ENCODE peak calls at places on chromosome 4, in six cellular contexts. One of them, this sample, is unnamed.

GRCh38 chr4:113539408-113539807 is 222.1 kb downstream of the CAMK2D start:
- DNase-seq in astrocyte of the hippocampus: peak
- DNase-seq in coronary artery: no peak
- DNase-seq in iris pigment epithelial cell: peak
- DNase-seq in GM23248: peak
- DNase-seq in activated T-cell treated with anti-CD3 and anti-CD28 coated beads for 1 hour: no peak
- DNase-seq in this sample: peak

GRCh38 chr4:37562592-37562991 is 123.6 kb downstream of the RELL1 start:
- DNase-seq in astrocyte of the hippocampus: no peak
- DNase-seq in coronary artery: no peak
- DNase-seq in iris pigment epithelial cell: peak
- DNase-seq in GM23248: peak
- DNase-seq in activated T-cell treated with anti-CD3 and anti-CD28 coated beads for 1 hour: no peak
- DNase-seq in this sample: no peak

GRCh38 chr4:56995525-56995924 is 16.8 kb downstream of the POLR2B start:
- DNase-seq in astrocyte of the hippocampus: peak
- DNase-seq in coronary artery: no peak
- DNase-seq in iris pigment epithelial cell: peak
- DNase-seq in GM23248: peak
- DNase-seq in activated T-cell treated with anti-CD3 and anti-CD28 coated beads for 1 hour: no peak
- DNase-seq in this sample: peak

GRCh38 chr4:153535735-153536494 is 69.8 kb downstream of the TMEM131L start:
- DNase-seq in astrocyte of the hippocampus: peak
- DNase-seq in coronary artery: no peak
- DNase-seq in iris pigment epithelial cell: no peak
- DNase-seq in GM23248: peak
- DNase-seq in activated T-cell treated with anti-CD3 and anti-CD28 coated beads for 1 hour: no peak
- DNase-seq in this sample: no peak

GRCh38 chr4:148445071-148445902 is 3.1 kb upstream of the NR3C2 start:
- DNase-seq in astrocyte of the hippocampus: peak
- DNase-seq in coronary artery: peak
- DNase-seq in iris pigment epithelial cell: no peak
- DNase-seq in GM23248: peak
- DNase-seq in activated T-cell treated with anti-CD3 and anti-CD28 coated beads for 1 hour: peak
- DNase-seq in this sample: peak

GRCh38 chr4:127239902-127240575 is 392.7 kb upstream of the INTU start:
- DNase-seq in astrocyte of the hippocampus: no peak
- DNase-seq in coronary artery: no peak
- DNase-seq in iris pigment epithelial cell: no peak
- DNase-seq in GM23248: no peak
- DNase-seq in activated T-cell treated with anti-CD3 and anti-CD28 coated beads for 1 hour: no peak
- DNase-seq in this sample: peak

GRCh38 chr4:150235795-150236385 is 157.6 kb downstream of the DCLK2 start:
- DNase-seq in astrocyte of the hippocampus: peak
- DNase-seq in coronary artery: no peak
- DNase-seq in iris pigment epithelial cell: peak
- DNase-seq in GM23248: no peak
- DNase-seq in activated T-cell treated with anti-CD3 and anti-CD28 coated beads for 1 hour: no peak
- DNase-seq in this sample: peak

GRCh38 chr4:66574145-66574978 is 904.1 kb upstream of the EPHA5 start:
- DNase-seq in astrocyte of the hippocampus: peak
- DNase-seq in coronary artery: no peak
- DNase-seq in iris pigment epithelial cell: peak
- DNase-seq in GM23248: no peak
- DNase-seq in activated T-cell treated with anti-CD3 and anti-CD28 coated beads for 1 hour: no peak
- DNase-seq in this sample: peak

GRCh38 chr4:70183168-70183939 is 12.2 kb upstream of the ODAM start:
- DNase-seq in astrocyte of the hippocampus: peak
- DNase-seq in coronary artery: no peak
- DNase-seq in iris pigment epithelial cell: peak
- DNase-seq in GM23248: peak
- DNase-seq in activated T-cell treated with anti-CD3 and anti-CD28 coated beads for 1 hour: no peak
- DNase-seq in this sample: peak

GRCh38 chr4:87451537-87451936 is 29.2 kb downstream of the NUDT9 start:
- DNase-seq in astrocyte of the hippocampus: no peak
- DNase-seq in coronary artery: no peak
- DNase-seq in iris pigment epithelial cell: no peak
- DNase-seq in GM23248: no peak
- DNase-seq in activated T-cell treated with anti-CD3 and anti-CD28 coated beads for 1 hour: no peak
- DNase-seq in this sample: no peak

GRCh38 chr4:164937576-164938270 is 39.7 kb downstream of the TRIM61 start:
- DNase-seq in astrocyte of the hippocampus: no peak
- DNase-seq in coronary artery: no peak
- DNase-seq in iris pigment epithelial cell: peak
- DNase-seq in GM23248: peak
- DNase-seq in activated T-cell treated with anti-CD3 and anti-CD28 coated beads for 1 hour: no peak
- DNase-seq in this sample: peak

GRCh38 chr4:86921608-86922252 is 13.1 kb upstream of the AFF1 start:
- DNase-seq in astrocyte of the hippocampus: no peak
- DNase-seq in coronary artery: no peak
- DNase-seq in iris pigment epithelial cell: peak
- DNase-seq in GM23248: peak
- DNase-seq in activated T-cell treated with anti-CD3 and anti-CD28 coated beads for 1 hour: no peak
- DNase-seq in this sample: peak

GRCh38 chr4:13933163-13933562 is 305.6 kb upstream of the BOD1L1 start:
- DNase-seq in astrocyte of the hippocampus: peak
- DNase-seq in coronary artery: no peak
- DNase-seq in iris pigment epithelial cell: peak
- DNase-seq in GM23248: peak
- DNase-seq in activated T-cell treated with anti-CD3 and anti-CD28 coated beads for 1 hour: no peak
- DNase-seq in this sample: peak

GRCh38 chr4:165766018-165766417 is 107.0 kb upstream of the TLL1 start:
- DNase-seq in astrocyte of the hippocampus: no peak
- DNase-seq in coronary artery: no peak
- DNase-seq in iris pigment epithelial cell: no peak
- DNase-seq in GM23248: no peak
- DNase-seq in activated T-cell treated with anti-CD3 and anti-CD28 coated beads for 1 hour: no peak
- DNase-seq in this sample: no peak

GRCh38 chr4:9703391-9703790 is 78.0 kb upstream of the DRD5 start:
- DNase-seq in astrocyte of the hippocampus: peak
- DNase-seq in coronary artery: no peak
- DNase-seq in iris pigment epithelial cell: peak
- DNase-seq in GM23248: peak
- DNase-seq in activated T-cell treated with anti-CD3 and anti-CD28 coated beads for 1 hour: peak
- DNase-seq in this sample: peak

GRCh38 chr4:30802622-30803323 is 82.6 kb downstream of the PCDH7 start:
- DNase-seq in astrocyte of the hippocampus: peak
- DNase-seq in coronary artery: no peak
- DNase-seq in iris pigment epithelial cell: peak
- DNase-seq in GM23248: peak
- DNase-seq in activated T-cell treated with anti-CD3 and anti-CD28 coated beads for 1 hour: no peak
- DNase-seq in this sample: peak

GRCh38 chr4:100479971-100480370 is 37.9 kb downstream of the EMCN start:
- DNase-seq in astrocyte of the hippocampus: no peak
- DNase-seq in coronary artery: no peak
- DNase-seq in iris pigment epithelial cell: no peak
- DNase-seq in GM23248: no peak
- DNase-seq in activated T-cell treated with anti-CD3 and anti-CD28 coated beads for 1 hour: no peak
- DNase-seq in this sample: no peak

GRCh38 chr4:140049024-140049923 is 104.7 kb downstream of the MAML3 start:
- DNase-seq in astrocyte of the hippocampus: peak
- DNase-seq in coronary artery: no peak
- DNase-seq in iris pigment epithelial cell: peak
- DNase-seq in GM23248: peak
- DNase-seq in activated T-cell treated with anti-CD3 and anti-CD28 coated beads for 1 hour: peak
- DNase-seq in this sample: peak

GRCh38 chr4:96558466-96558865 is 718.6 kb downstream of the PDHA2 start:
- DNase-seq in astrocyte of the hippocampus: no peak
- DNase-seq in coronary artery: no peak
- DNase-seq in iris pigment epithelial cell: peak
- DNase-seq in GM23248: no peak
- DNase-seq in activated T-cell treated with anti-CD3 and anti-CD28 coated beads for 1 hour: no peak
- DNase-seq in this sample: no peak

GRCh38 chr4:72564184-72564583 is 4.8 kb downstream of the ADAMTS3 start:
- DNase-seq in astrocyte of the hippocampus: no peak
- DNase-seq in coronary artery: no peak
- DNase-seq in iris pigment epithelial cell: peak
- DNase-seq in GM23248: peak
- DNase-seq in activated T-cell treated with anti-CD3 and anti-CD28 coated beads for 1 hour: no peak
- DNase-seq in this sample: peak

This sample was measured in adipocyte.